ENCODE peak calls at places on chromosomes 7 and 10, in four cellular contexts. T is K562, R is H1, S is GM12878. J is an unnamed sample.
A peak's percentile ranks its signal among the peaks of the same experiment; 100 is the strongest.

GRCh38 chr7:131370523-131370968 is 42.9 kb downstream of the MKLN1 start:
- DNase-seq in S (peak; percentile 48), R (no peak), T (peak; percentile 25), J (peak; percentile 66)

GRCh38 chr7:100874577-100875355 is at the start of gene SRRT:
- DNase-seq in R (peak; percentile 97), T (peak; percentile 100), S (peak; percentile 93), J (peak; percentile 97)

GRCh38 chr7:137241655-137242054 is 101.9 kb downstream of the PTN start:
- DNase-seq in T (no peak), R (no peak), S (no peak), J (no peak)

GRCh38 chr10:70557086-70557845 is 45.3 kb downstream of the PRF1 start:
- DNase-seq in R (no peak), S (no peak), T (no peak), J (no peak)

GRCh38 chr10:82266438-82266837 is 391.4 kb downstream of the NRG3 start:
- DNase-seq in R (no peak), S (no peak), T (no peak), J (no peak)

GRCh38 chr10:15325243-15326002 is 45.7 kb downstream of the FAM171A1 start:
- DNase-seq in T (peak; percentile 88), R (no peak), S (no peak), J (peak; percentile 85)

GRCh38 chr10:27504897-27505457 is 873 bp downstream of the RAB18 start:
- DNase-seq in S (no peak), T (peak; percentile 42), R (no peak), J (peak; percentile 59)

GRCh38 chr7:1123721-1124120 is 35.8 kb downstream of the GPER1 start:
- DNase-seq in R (peak; percentile 84), S (no peak), T (no peak), J (peak; percentile 79)

GRCh38 chr7:44062180-44062902 is 3.0 kb downstream of the PGAM2 start:
- DNase-seq in S (no peak), T (no peak), R (no peak), J (no peak)

GRCh38 chr7:82964150-82964882 is 198.4 kb downstream of the PCLO start:
- DNase-seq in S (no peak), R (no peak), T (no peak), J (no peak)

GRCh38 chr7:47458486-47458885 is 123.4 kb downstream of the TNS3 start:
- DNase-seq in T (no peak), R (no peak), S (no peak), J (no peak)

GRCh38 chr10:80144302-80145131 is 12.0 kb downstream of the PLAC9 start:
- DNase-seq in R (no peak), S (no peak), T (no peak), J (no peak)

GRCh38 chr10:123997013-123997412 is 96.4 kb downstream of the CHST15 start:
- DNase-seq in T (no peak), R (no peak), S (no peak), J (no peak)

GRCh38 chr10:14578060-14578952 is 196.4 kb downstream of the FAM107B start:
- DNase-seq in R (no peak), T (no peak), S (no peak), J (peak; percentile 68)

GRCh38 chr10:43265799-43266721 is 805 bp downstream of the RASGEF1A start:
- DNase-seq in T (no peak), S (no peak), R (peak; percentile 60), J (no peak)
- TF ChIP-seq CHD1 in T (no peak), S (no peak), R (no peak), J (no peak)

GRCh38 chr7:28623105-28623730 is 210.9 kb downstream of the CREB5 start:
- DNase-seq in S (no peak), T (no peak), R (no peak), J (peak; percentile 85)
- TF ChIP-seq CHD1 in S (no peak), T (no peak), R (no peak), J (no peak)

GRCh38 chr10:4243169-4243568 is 458.2 kb upstream of the KLF6 start:
- DNase-seq in S (no peak), R (no peak), T (no peak), J (no peak)

GRCh38 chr10:4242561-4243035 is 457.6 kb upstream of the KLF6 start:
- DNase-seq in R (no peak), T (no peak), S (no peak), J (peak; percentile 92)

GRCh38 chr10:4243651-4244050 is 458.6 kb upstream of the KLF6 start:
- DNase-seq in T (no peak), R (no peak), S (no peak), J (peak; percentile 100)

GRCh38 chr10:4240641-4241197 is 455.7 kb upstream of the KLF6 start:
- DNase-seq in S (no peak), R (no peak), T (no peak), J (peak; percentile 96)

GRCh38 chr10:4241724-4242345 is 456.8 kb upstream of the KLF6 start:
- DNase-seq in R (no peak), S (no peak), T (no peak), J (peak; percentile 100)
- TF ChIP-seq CHD1 in R (no peak), S (no peak), T (no peak), J (peak; percentile 45)

GRCh38 chr7:155298288-155298833 is 683 bp downstream of the INSIG1 start:
- DNase-seq in T (peak; percentile 44), S (no peak), R (no peak), J (no peak)
- TF ChIP-seq CHD1 in T (no peak), S (peak; percentile 33), R (no peak), J (no peak)

GRCh38 chr10:12191715-12192114 is 4.0 kb downstream of the NUDT5 start:
- DNase-seq in T (no peak), S (no peak), R (no peak), J (no peak)
- TF ChIP-seq CHD1 in T (no peak), S (no peak), R (no peak), J (no peak)

DNA sequence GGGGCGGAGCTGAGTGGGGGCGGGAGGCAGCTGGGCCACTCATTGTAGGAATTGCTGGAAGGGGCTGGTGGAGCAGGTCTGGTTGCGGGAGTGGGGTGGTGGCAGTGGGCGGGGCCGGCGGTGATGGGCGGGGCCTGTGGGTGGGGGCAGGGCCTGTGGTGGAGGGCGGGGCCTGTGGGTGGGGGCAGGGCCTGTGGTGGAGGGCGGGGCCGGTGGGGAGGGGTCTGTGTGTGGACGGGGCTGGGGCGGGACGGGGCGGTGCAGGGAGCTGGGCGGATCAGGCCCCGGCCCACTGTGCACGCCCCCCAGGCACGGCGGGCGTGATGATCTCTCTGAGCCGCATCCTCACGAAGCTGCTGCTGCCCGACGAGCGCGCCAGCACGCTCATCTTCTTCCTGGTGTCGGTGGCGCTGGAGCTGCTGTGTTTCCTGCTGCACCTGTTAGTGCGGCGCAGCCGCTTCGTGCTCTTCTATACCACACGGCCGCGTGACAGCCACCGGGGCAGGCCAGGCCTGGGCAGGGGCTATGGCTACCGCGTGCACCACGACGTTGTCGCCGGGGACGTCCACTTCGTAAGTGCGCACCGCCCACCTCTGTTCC is 14.0 kb downstream of the SLC29A4 start:
- DNase-seq in S (peak; percentile 1), T (peak; percentile 82), R (peak; percentile 95), J (no peak)
- TF ChIP-seq CHD1 in S (no peak), T (no peak), R (no peak), J (no peak)

DNA sequence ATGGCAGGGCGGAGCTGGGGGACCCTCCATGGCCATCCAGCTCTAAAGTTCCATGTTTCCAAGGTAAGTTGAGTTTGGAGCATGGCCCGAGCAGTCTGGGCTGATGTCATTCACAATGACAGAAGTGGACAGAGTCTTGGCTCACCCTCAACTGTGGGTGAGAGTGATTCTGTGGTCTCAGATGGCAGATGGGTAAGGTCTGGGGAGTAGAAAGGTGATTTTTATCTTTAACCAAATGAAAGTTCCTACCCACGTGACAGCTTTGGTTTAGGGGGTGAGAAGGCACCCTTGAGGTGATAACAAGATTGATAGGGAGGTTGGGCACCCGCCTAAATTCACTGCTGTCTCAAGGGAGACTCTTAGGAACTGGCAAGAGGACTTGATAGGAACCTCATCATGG is 57.6 kb upstream of the PDZD8 start:
- DNase-seq in R (no peak), S (no peak), T (no peak), J (no peak)
- TF ChIP-seq CHD1 in R (no peak), S (no peak), T (no peak), J (no peak)

GRCh38 chr10:122727426-122727825 is 27.8 kb upstream of the C10orf120 start:
- DNase-seq in S (no peak), T (no peak), R (no peak), J (no peak)
- TF ChIP-seq CHD1 in S (no peak), T (no peak), R (no peak), J (no peak)

GRCh38 chr7:40331915-40332314 is 197.1 kb downstream of the SUGCT start:
- DNase-seq in T (no peak), R (no peak), S (no peak), J (peak; percentile 4)
- TF ChIP-seq CHD1 in T (no peak), R (no peak), S (no peak), J (no peak)

J was measured in IMR-90.